ENCODE peak calls at places on chromosomes 13 and 19, in ten cellular contexts. Y, V, W, Z, S, I, A, Q, U and G are unnamed samples.

GRCh38 chr13:95605426-95606125 is 38.9 kb downstream of the DZIP1 start:
- DNase-seq in Y (no peak), V (no peak), W (no peak), Z (no peak), S (no peak), I (no peak), A (no peak), Q (no peak), U (no peak), G (no peak)

GRCh38 chr19:13099073-13099999 is 3.3 kb downstream of the LYL1 start:
- DNase-seq in Y (no peak), V (peak), W (no peak), Z (no peak), S (peak), I (peak), A (peak), Q (peak), U (peak), G (no peak)

GRCh38 chr19:10000171-10000826 is 10.0 kb downstream of the COL5A3 start:
- DNase-seq in Y (peak), V (peak), W (no peak), Z (peak), S (peak), I (peak), A (peak), Q (peak), U (peak), G (no peak)

GRCh38 chr13:64488731-64489130 is 2741.4 kb downstream of the PCDH9 start:
- DNase-seq in Y (no peak), V (no peak), W (no peak), Z (no peak), S (no peak), I (no peak), A (no peak), Q (no peak), U (no peak), G (no peak)

GRCh38 chr13:87669379-87669978 is 1.7 kb upstream of the SLITRK5 start:
- DNase-seq in Y (no peak), V (no peak), W (no peak), Z (no peak), S (peak), I (peak), A (no peak), Q (no peak), U (no peak), G (no peak)

GRCh38 chr19:9151367-9151766 is 11.2 kb downstream of the ZNF317 start:
- DNase-seq in Y (no peak), V (no peak), W (no peak), Z (no peak), S (no peak), I (no peak), A (peak), Q (no peak), U (no peak), G (no peak)

GRCh38 chr13:51093574-51093973 is 17.5 kb downstream of the C13orf42 start:
- DNase-seq in Y (no peak), V (no peak), W (no peak), Z (no peak), S (no peak), I (no peak), A (no peak), Q (no peak), U (no peak), G (no peak)

GRCh38 chr13:33263484-33263883 is 22.1 kb downstream of the STARD13 start:
- DNase-seq in Y (no peak), V (no peak), W (no peak), Z (no peak), S (no peak), I (no peak), A (no peak), Q (no peak), U (no peak), G (no peak)

GRCh38 chr19:38658462-38659306 is 11.2 kb downstream of the ACTN4 start:
- DNase-seq in Y (peak), V (no peak), W (no peak), Z (peak), S (no peak), I (no peak), A (no peak), Q (no peak), U (no peak), G (peak)

GRCh38 chr19:36771275-36772231 is 1.1 kb downstream of the ZNF850 start:
- DNase-seq in Y (peak), V (no peak), W (peak), Z (peak), S (peak), I (peak), A (no peak), Q (no peak), U (no peak), G (peak)

GRCh38 chr13:74062933-74063332 is 71.3 kb downstream of the KLF12 start:
- DNase-seq in Y (no peak), V (no peak), W (no peak), Z (no peak), S (no peak), I (no peak), A (peak), Q (no peak), U (no peak), G (no peak)

GRCh38 chr13:79593611-79594275 is 112.8 kb downstream of the NDFIP2 start:
- DNase-seq in Y (peak), V (no peak), W (no peak), Z (no peak), S (no peak), I (no peak), A (no peak), Q (no peak), U (no peak), G (peak)

GRCh38 chr13:92164822-92165221 is 766.4 kb downstream of the GPC5 start:
- DNase-seq in Y (no peak), V (no peak), W (no peak), Z (no peak), S (no peak), I (peak), A (no peak), Q (no peak), U (no peak), G (no peak)

GRCh38 chr13:51621597-51621996 is 37.3 kb downstream of the WDFY2 start:
- DNase-seq in Y (no peak), V (no peak), W (no peak), Z (no peak), S (no peak), I (no peak), A (no peak), Q (no peak), U (no peak), G (no peak)

GRCh38 chr13:81017525-81018152 is 676.7 kb upstream of the SPRY2 start:
- DNase-seq in Y (peak), V (no peak), W (no peak), Z (no peak), S (peak), I (peak), A (no peak), Q (no peak), U (no peak), G (peak)

GRCh38 chr13:78131811-78132210 is 213.2 kb upstream of the EDNRB start:
- DNase-seq in Y (no peak), V (no peak), W (no peak), Z (no peak), S (no peak), I (no peak), A (no peak), Q (no peak), U (no peak), G (no peak)

GRCh38 chr19:13794388-13794751 is 873 bp upstream of the ZSWIM4 start:
- DNase-seq in Y (peak), V (no peak), W (peak), Z (no peak), S (no peak), I (peak), A (no peak), Q (no peak), U (no peak), G (peak)

GRCh38 chr13:32048816-32049215 is 17.2 kb downstream of the FRY start:
- DNase-seq in Y (no peak), V (no peak), W (no peak), Z (no peak), S (no peak), I (no peak), A (no peak), Q (no peak), U (no peak), G (no peak)

GRCh38 chr13:97726664-97727235 is 226.7 kb upstream of the IPO5 start:
- DNase-seq in Y (no peak), V (no peak), W (no peak), Z (no peak), S (no peak), I (no peak), A (no peak), Q (no peak), U (no peak), G (no peak)

GRCh38 chr19:44847144-44848035 is 1.3 kb downstream of the NECTIN2 start:
- DNase-seq in Y (peak), V (no peak), W (peak), Z (no peak), S (peak), I (peak), A (peak), Q (no peak), U (peak), G (no peak)

GRCh38 chr19:45769821-45770191 is 754 bp upstream of the SIX5 start:
- DNase-seq in Y (no peak), V (peak), W (no peak), Z (no peak), S (peak), I (peak), A (peak), Q (no peak), U (peak), G (no peak)

GRCh38 chr19:45322311-45322710 is 364 bp downstream of the CKM start:
- DNase-seq in Y (no peak), V (no peak), W (no peak), Z (no peak), S (peak), I (no peak), A (no peak), Q (no peak), U (no peak), G (no peak)

GRCh38 chr13:28719656-28720055 is 886 bp upstream of the SLC46A3 start:
- DNase-seq in Y (peak), V (no peak), W (no peak), Z (no peak), S (no peak), I (no peak), A (no peak), Q (no peak), U (no peak), G (no peak)

GRCh38 chr19:21101511-21102242 is 19.7 kb downstream of the ZNF714 start:
- DNase-seq in Y (no peak), V (no peak), W (no peak), Z (no peak), S (no peak), I (no peak), A (no peak), Q (no peak), U (no peak), G (no peak)

GRCh38 chr19:33227870-33228599 is 2.4 kb upstream of the SLC7A10 start:
- DNase-seq in Y (no peak), V (no peak), W (no peak), Z (no peak), S (no peak), I (no peak), A (no peak), Q (no peak), U (no peak), G (no peak)

GRCh38 chr13:91609353-91609752 is 210.9 kb downstream of the GPC5 start:
- DNase-seq in Y (no peak), V (no peak), W (no peak), Z (no peak), S (no peak), I (no peak), A (no peak), Q (no peak), U (no peak), G (no peak)

GRCh38 chr19:35144600-35145436 is 1.8 kb downstream of the FXYD7 start:
- DNase-seq in Y (peak), V (no peak), W (no peak), Z (no peak), S (peak), I (peak), A (peak), Q (no peak), U (peak), G (no peak)

GRCh38 chr13:42396901-42397670 is 125.1 kb downstream of the AKAP11 start:
- DNase-seq in Y (peak), V (no peak), W (no peak), Z (no peak), S (no peak), I (no peak), A (no peak), Q (no peak), U (no peak), G (no peak)
- H3K27ac ChIP-seq in Y (no peak), V (no peak), W (no peak), Z (no peak), S (no peak), I (no peak), A (no peak), Q (no peak), U (no peak), G (no peak)

GRCh38 chr19:19530423-19530804 is 1.7 kb downstream of the YJEFN3 start:
- DNase-seq in Y (no peak), V (no peak), W (no peak), Z (no peak), S (no peak), I (peak), A (no peak), Q (no peak), U (no peak), G (no peak)

GRCh38 chr19:19530889-19531288 is 2.2 kb downstream of the YJEFN3 start:
- DNase-seq in Y (no peak), V (no peak), W (no peak), Z (no peak), S (no peak), I (no peak), A (no peak), Q (no peak), U (no peak), G (no peak)

GRCh38 chr19:19532806-19533701 is 4.3 kb downstream of the YJEFN3 start:
- DNase-seq in Y (no peak), V (no peak), W (no peak), Z (no peak), S (no peak), I (peak), A (no peak), Q (no peak), U (no peak), G (no peak)

GRCh38 chr19:19533826-19534225 is 4.2 kb upstream of the CILP2 start:
- DNase-seq in Y (no peak), V (no peak), W (no peak), Z (no peak), S (no peak), I (peak), A (no peak), Q (no peak), U (no peak), G (no peak)

DNA sequence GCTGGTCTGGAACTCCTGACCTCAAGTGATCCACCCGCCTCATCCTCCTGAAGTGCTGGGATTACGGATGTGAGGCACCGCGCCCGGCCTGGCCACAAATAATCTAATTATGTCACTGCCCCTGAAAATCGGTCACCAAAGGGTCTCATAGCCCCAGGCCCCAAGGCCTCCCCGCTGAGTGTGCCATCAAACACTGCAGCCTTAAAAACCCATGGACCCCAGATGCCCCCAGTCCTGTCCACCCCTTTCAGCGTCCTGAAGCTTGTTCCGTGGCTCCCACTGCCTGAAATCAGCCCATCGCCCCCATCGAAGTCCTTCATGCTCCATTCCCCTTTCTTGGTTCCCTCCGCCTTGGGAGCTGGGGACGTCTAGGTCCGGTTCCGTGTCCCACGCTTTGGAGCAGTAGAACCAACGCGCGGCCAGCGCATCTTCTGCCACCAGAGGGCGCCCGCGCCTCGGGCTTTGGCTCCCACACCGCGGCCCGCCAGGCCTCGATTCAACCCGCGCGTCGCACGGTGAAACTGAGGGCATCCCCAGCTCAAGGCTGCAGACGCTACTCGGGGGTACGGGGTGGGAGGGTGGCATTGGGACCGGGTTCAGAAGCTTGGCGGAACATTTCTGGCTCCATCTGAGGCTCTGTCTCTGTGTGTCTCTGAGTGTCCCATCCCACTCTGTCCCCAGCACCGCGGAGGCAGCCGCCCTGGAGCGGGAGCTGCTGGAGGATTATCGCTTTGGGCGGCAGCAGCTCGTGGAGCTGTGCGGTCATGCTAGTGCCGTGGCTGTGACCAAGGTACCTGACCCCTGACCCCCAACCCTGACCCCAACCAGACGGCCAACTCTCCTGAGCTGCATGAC is 3.5 kb downstream of the YJEFN3 start:
- DNase-seq in Y (peak), V (peak), W (peak), Z (no peak), S (peak), I (peak), A (peak), Q (peak), U (peak), G (no peak)
- H3K27ac ChIP-seq in Y (peak), V (no peak), W (no peak), Z (no peak), S (no peak), I (no peak), A (no peak), Q (no peak), U (no peak), G (no peak)

GRCh38 chr13:113406321-113407102 is 42.6 kb upstream of the GRTP1 start:
- DNase-seq in Y (no peak), V (no peak), W (no peak), Z (no peak), S (no peak), I (no peak), A (no peak), Q (no peak), U (no peak), G (no peak)
- H3K27ac ChIP-seq in Y (no peak), V (no peak), W (no peak), Z (no peak), S (no peak), I (no peak), A (no peak), Q (no peak), U (no peak), G (no peak)

GRCh38 chr13:36904219-36904618 is 15.8 kb downstream of the SMAD9 start:
- DNase-seq in Y (no peak), V (no peak), W (no peak), Z (no peak), S (no peak), I (no peak), A (no peak), Q (no peak), U (no peak), G (no peak)
- H3K27ac ChIP-seq in Y (no peak), V (no peak), W (no peak), Z (no peak), S (no peak), I (no peak), A (no peak), Q (no peak), U (no peak), G (no peak)

DNA sequence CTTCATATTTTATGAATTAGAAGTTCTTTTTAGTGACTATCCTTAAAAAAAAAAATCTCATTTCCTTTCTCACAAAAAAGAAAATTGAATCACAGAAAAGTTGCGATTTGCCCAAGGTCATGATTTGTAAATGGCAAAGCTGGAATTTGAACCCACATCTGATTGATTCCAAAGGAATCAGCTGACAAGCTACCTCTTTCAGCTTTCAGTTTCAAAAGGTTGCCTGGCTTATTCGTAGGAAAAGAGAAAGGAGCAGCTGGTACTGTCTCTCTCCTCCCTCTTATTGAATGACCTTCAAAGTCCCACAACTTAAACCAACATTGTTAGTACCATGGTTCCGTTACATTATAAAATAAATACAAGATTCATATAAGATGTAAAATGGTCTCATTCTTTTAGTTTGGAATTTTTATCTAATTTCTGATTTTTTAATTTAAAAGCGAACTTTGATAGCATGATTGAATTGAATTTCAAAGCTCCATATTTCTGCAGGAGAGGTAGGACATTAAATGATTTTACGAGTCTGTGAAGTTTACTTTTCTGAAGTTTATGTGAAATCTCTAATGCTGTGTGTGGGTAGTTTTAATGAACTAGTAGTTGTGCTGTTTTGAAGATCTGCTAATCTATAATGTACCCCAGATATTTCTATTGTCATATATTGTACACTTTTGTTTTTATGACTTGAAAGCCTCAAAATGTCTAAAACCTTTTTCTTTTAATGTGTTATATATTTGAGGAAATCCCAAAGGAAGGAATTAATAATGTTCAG is 18.5 kb upstream of the KCTD4 start:
- DNase-seq in Y (no peak), V (no peak), W (no peak), Z (no peak), S (no peak), I (no peak), A (no peak), Q (no peak), U (no peak), G (no peak)
- H3K27ac ChIP-seq in Y (no peak), V (no peak), W (no peak), Z (peak), S (no peak), I (no peak), A (no peak), Q (no peak), U (no peak), G (peak)

GRCh38 chr13:40439928-40440327 is 226.5 kb downstream of the FOXO1 start:
- DNase-seq in Y (no peak), V (no peak), W (no peak), Z (no peak), S (no peak), I (no peak), A (no peak), Q (no peak), U (no peak), G (no peak)

GRCh38 chr13:40434516-40435397 is 231.7 kb downstream of the FOXO1 start:
- DNase-seq in Y (no peak), V (no peak), W (no peak), Z (no peak), S (no peak), I (no peak), A (no peak), Q (no peak), U (no peak), G (no peak)

GRCh38 chr13:40440990-40441820 is 225.2 kb downstream of the FOXO1 start:
- DNase-seq in Y (peak), V (no peak), W (peak), Z (no peak), S (no peak), I (no peak), A (no peak), Q (no peak), U (no peak), G (no peak)

GRCh38 chr13:40438999-40439797 is 227.2 kb downstream of the FOXO1 start:
- DNase-seq in Y (no peak), V (no peak), W (no peak), Z (no peak), S (no peak), I (no peak), A (no peak), Q (no peak), U (peak), G (no peak)

GRCh38 chr13:40438022-40438692 is 228.3 kb downstream of the FOXO1 start:
- DNase-seq in Y (no peak), V (no peak), W (no peak), Z (no peak), S (no peak), I (no peak), A (no peak), Q (no peak), U (no peak), G (no peak)
- H3K27ac ChIP-seq in Y (no peak), V (no peak), W (no peak), Z (no peak), S (no peak), I (no peak), A (no peak), Q (no peak), U (no peak), G (no peak)